ENCODE peak calls at places on chromosomes 3 and 15, in six cellular contexts. One of them, this sample, is unnamed.

GRCh38 chr3:46884427-46884826 is 6.9 kb downstream of the PTH1R start:
- DNase-seq in right atrium auricular region: no peak
- DNase-seq in lower lobe of right lung: no peak
- DNase-seq in suprapubic skin: no peak
- DNase-seq in CD4-positive, alpha-beta T cell: no peak
- DNase-seq in kidney: no peak
- DNase-seq in this sample: no peak

GRCh38 chr15:23497710-23498111 is 50.7 kb upstream of the GOLGA6L2 start:
- DNase-seq in right atrium auricular region: no peak
- DNase-seq in lower lobe of right lung: no peak
- DNase-seq in suprapubic skin: no peak
- DNase-seq in CD4-positive, alpha-beta T cell: no peak
- DNase-seq in kidney: no peak
- DNase-seq in this sample: no peak

GRCh38 chr3:175161291-175161690 is 302.2 kb downstream of the NAALADL2 start:
- DNase-seq in right atrium auricular region: no peak
- DNase-seq in lower lobe of right lung: no peak
- DNase-seq in suprapubic skin: no peak
- DNase-seq in CD4-positive, alpha-beta T cell: no peak
- DNase-seq in kidney: no peak
- DNase-seq in this sample: no peak

GRCh38 chr3:49609815-49610214 is 55.5 kb downstream of the BSN start:
- DNase-seq in right atrium auricular region: no peak
- DNase-seq in lower lobe of right lung: no peak
- DNase-seq in suprapubic skin: no peak
- DNase-seq in CD4-positive, alpha-beta T cell: no peak
- DNase-seq in kidney: no peak
- DNase-seq in this sample: no peak

GRCh38 chr3:109685084-109686079 is 348.0 kb upstream of the DPPA4 start:
- DNase-seq in right atrium auricular region: peak
- DNase-seq in lower lobe of right lung: no peak
- DNase-seq in suprapubic skin: no peak
- DNase-seq in CD4-positive, alpha-beta T cell: no peak
- DNase-seq in kidney: peak
- DNase-seq in this sample: peak

GRCh38 chr3:152309535-152310317 is 41.0 kb downstream of the MBNL1 start:
- DNase-seq in right atrium auricular region: no peak
- DNase-seq in lower lobe of right lung: no peak
- DNase-seq in suprapubic skin: no peak
- DNase-seq in CD4-positive, alpha-beta T cell: no peak
- DNase-seq in kidney: no peak
- DNase-seq in this sample: no peak

GRCh38 chr15:75682181-75683135 is 30.2 kb downstream of the CSPG4 start:
- DNase-seq in right atrium auricular region: no peak
- DNase-seq in lower lobe of right lung: no peak
- DNase-seq in suprapubic skin: no peak
- DNase-seq in CD4-positive, alpha-beta T cell: no peak
- DNase-seq in kidney: no peak
- DNase-seq in this sample: no peak

GRCh38 chr3:37291275-37291700 is 116.9 kb upstream of the LRRFIP2 start:
- DNase-seq in right atrium auricular region: no peak
- DNase-seq in lower lobe of right lung: no peak
- DNase-seq in suprapubic skin: no peak
- DNase-seq in CD4-positive, alpha-beta T cell: no peak
- DNase-seq in kidney: no peak
- DNase-seq in this sample: no peak

GRCh38 chr3:47265008-47265407 is 17.6 kb downstream of the KIF9 start:
- DNase-seq in right atrium auricular region: no peak
- DNase-seq in lower lobe of right lung: no peak
- DNase-seq in suprapubic skin: no peak
- DNase-seq in CD4-positive, alpha-beta T cell: no peak
- DNase-seq in kidney: no peak
- DNase-seq in this sample: no peak

GRCh38 chr3:174397848-174398247 is 461.3 kb upstream of the NAALADL2 start:
- DNase-seq in right atrium auricular region: no peak
- DNase-seq in lower lobe of right lung: no peak
- DNase-seq in suprapubic skin: no peak
- DNase-seq in CD4-positive, alpha-beta T cell: no peak
- DNase-seq in kidney: no peak
- DNase-seq in this sample: no peak

GRCh38 chr15:61880079-61880478 is 180.2 kb downstream of the VPS13C start:
- DNase-seq in right atrium auricular region: no peak
- DNase-seq in lower lobe of right lung: no peak
- DNase-seq in suprapubic skin: no peak
- DNase-seq in CD4-positive, alpha-beta T cell: no peak
- DNase-seq in kidney: no peak
- DNase-seq in this sample: no peak

GRCh38 chr3:30702521-30703404 is 96.4 kb downstream of the TGFBR2 start:
- DNase-seq in right atrium auricular region: no peak
- DNase-seq in lower lobe of right lung: no peak
- DNase-seq in suprapubic skin: no peak
- DNase-seq in CD4-positive, alpha-beta T cell: no peak
- DNase-seq in kidney: no peak
- DNase-seq in this sample: no peak

GRCh38 chr3:141632779-141633374 is 105.2 kb upstream of the RNF7 start:
- DNase-seq in right atrium auricular region: peak
- DNase-seq in lower lobe of right lung: no peak
- DNase-seq in suprapubic skin: peak
- DNase-seq in CD4-positive, alpha-beta T cell: no peak
- DNase-seq in kidney: no peak
- DNase-seq in this sample: no peak

GRCh38 chr3:185152433-185153169 is at the start of gene C3orf70:
- DNase-seq in right atrium auricular region: peak
- DNase-seq in lower lobe of right lung: peak
- DNase-seq in suprapubic skin: no peak
- DNase-seq in CD4-positive, alpha-beta T cell: no peak
- DNase-seq in kidney: peak
- DNase-seq in this sample: no peak

GRCh38 chr3:88812576-88812975 is 294.8 kb upstream of the EPHA3 start:
- DNase-seq in right atrium auricular region: no peak
- DNase-seq in lower lobe of right lung: no peak
- DNase-seq in suprapubic skin: no peak
- DNase-seq in CD4-positive, alpha-beta T cell: no peak
- DNase-seq in kidney: no peak
- DNase-seq in this sample: no peak

GRCh38 chr3:171563298-171563697 is 103.1 kb upstream of the TNIK start:
- DNase-seq in right atrium auricular region: no peak
- DNase-seq in lower lobe of right lung: no peak
- DNase-seq in suprapubic skin: no peak
- DNase-seq in CD4-positive, alpha-beta T cell: no peak
- DNase-seq in kidney: no peak
- DNase-seq in this sample: no peak
- TF ChIP-seq CTCF in right atrium auricular region: no peak
- TF ChIP-seq CTCF in lower lobe of right lung: no peak
- TF ChIP-seq CTCF in suprapubic skin: no peak
- TF ChIP-seq CTCF in CD4-positive, alpha-beta T cell: no peak
- TF ChIP-seq CTCF in kidney: no peak
- TF ChIP-seq CTCF in this sample: no peak

DNA sequence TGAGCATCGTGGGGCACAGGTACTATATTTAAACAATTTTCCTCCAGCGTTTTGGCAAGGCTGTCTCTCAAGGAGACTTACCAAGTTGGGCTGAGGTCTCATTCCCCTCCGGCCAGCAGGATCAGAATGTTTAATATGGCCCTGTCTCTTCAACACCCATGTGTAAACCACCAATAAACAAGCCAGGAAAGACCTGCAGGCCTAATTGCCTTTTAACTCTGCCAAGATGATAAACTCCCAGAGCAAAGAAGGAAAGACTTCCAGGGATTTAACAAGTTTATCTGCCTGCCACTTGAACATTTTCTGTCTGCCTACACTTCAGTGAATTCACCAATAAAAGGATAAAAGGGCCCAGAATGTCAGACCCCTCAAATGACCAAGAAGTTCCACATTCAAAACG is 130.3 kb upstream of the WNT5A start:
- DNase-seq in right atrium auricular region: no peak
- DNase-seq in lower lobe of right lung: no peak
- DNase-seq in suprapubic skin: no peak
- DNase-seq in CD4-positive, alpha-beta T cell: no peak
- DNase-seq in kidney: no peak
- DNase-seq in this sample: no peak
- H3K27ac ChIP-seq in right atrium auricular region: no peak
- H3K27ac ChIP-seq in lower lobe of right lung: no peak
- H3K27ac ChIP-seq in suprapubic skin: no peak
- H3K27ac ChIP-seq in CD4-positive, alpha-beta T cell: no peak
- H3K27ac ChIP-seq in kidney: no peak
- H3K27ac ChIP-seq in this sample: no peak

DNA sequence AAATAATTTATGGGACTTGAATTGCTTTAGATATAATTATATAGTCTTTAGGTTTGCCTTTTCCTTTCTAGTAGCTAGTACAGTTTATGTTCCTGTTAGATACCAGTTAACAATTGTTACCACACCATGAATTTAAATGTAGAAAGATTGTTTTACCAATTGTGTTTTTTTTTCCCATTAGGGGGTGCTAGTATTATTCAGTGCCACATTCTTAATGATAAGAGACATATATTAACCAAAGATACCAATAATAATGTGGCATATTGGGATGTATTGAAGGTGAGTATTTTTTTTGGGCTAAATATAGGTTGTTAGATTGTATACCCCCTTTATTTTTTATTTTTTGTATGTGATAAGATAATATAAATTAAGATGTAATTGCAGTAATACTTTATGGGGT is 27.7 kb downstream of the WDR48 start:
- DNase-seq in right atrium auricular region: no peak
- DNase-seq in lower lobe of right lung: no peak
- DNase-seq in suprapubic skin: no peak
- DNase-seq in CD4-positive, alpha-beta T cell: no peak
- DNase-seq in kidney: no peak
- DNase-seq in this sample: no peak
- TF ChIP-seq CTCF in right atrium auricular region: no peak
- TF ChIP-seq CTCF in lower lobe of right lung: no peak
- TF ChIP-seq CTCF in suprapubic skin: no peak
- TF ChIP-seq CTCF in CD4-positive, alpha-beta T cell: no peak
- TF ChIP-seq CTCF in kidney: no peak
- TF ChIP-seq CTCF in this sample: no peak

DNA sequence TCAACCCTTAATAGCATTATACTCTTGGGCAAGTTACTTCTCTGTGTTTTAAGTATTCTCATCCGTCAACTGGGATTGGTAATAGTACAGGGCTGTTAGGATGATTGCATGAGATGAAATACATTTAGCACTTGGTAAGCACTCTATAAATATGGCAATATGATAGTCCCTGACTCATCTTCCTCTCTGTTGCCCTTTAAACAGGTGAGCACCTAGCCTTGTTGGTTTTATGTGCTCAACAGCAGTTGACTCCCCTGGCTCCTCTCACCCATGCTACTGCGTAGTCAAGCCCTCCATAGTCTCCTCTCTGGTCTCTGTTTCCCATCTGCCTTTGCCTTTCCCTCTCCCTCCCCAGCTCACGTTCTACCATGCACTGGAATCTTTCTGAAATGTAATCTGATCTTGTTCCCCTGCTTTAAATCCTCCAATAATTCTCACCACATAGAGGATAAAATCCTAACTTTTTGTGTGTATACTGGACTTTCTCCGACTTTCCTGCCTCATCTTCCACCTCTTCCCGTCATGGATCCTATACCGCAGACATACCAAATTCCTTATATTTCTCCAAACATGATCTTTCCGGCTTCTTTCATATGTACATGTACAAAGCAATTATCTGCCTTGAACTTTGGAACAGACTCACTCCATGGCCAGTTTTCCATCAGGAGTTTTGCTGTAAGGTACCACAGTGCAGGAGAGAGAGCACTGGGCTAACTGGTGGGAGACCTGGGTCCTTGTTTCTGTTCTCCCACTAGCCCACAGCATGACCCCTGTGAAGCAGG is 42.3 kb downstream of the FSD2 start:
- DNase-seq in right atrium auricular region: no peak
- DNase-seq in lower lobe of right lung: no peak
- DNase-seq in suprapubic skin: no peak
- DNase-seq in CD4-positive, alpha-beta T cell: no peak
- DNase-seq in kidney: no peak
- DNase-seq in this sample: no peak
- H3K27ac ChIP-seq in right atrium auricular region: no peak
- H3K27ac ChIP-seq in lower lobe of right lung: no peak
- H3K27ac ChIP-seq in suprapubic skin: no peak
- H3K27ac ChIP-seq in CD4-positive, alpha-beta T cell: no peak
- H3K27ac ChIP-seq in kidney: no peak
- H3K27ac ChIP-seq in this sample: no peak

DNA sequence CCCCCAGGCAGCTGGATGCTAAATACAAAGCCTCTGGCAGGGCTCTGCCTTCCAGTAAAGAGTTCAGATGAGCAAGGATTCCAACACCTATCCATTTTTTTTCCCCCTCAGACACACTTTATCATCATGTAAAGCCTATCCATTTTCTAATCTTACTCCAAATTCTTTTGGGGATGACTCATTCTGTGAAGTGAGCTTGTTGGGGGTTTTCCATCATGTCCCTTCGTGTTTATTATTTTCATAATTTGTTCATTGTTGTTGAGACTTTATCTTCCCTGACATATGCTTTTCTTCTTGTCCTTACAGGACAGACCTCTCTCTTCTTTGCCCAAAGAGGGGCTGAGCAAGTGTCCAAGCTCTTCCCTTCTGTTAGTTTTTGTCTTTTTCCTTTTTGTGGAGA is 34.7 kb upstream of the SH3BP5 start:
- DNase-seq in right atrium auricular region: no peak
- DNase-seq in lower lobe of right lung: no peak
- DNase-seq in suprapubic skin: no peak
- DNase-seq in CD4-positive, alpha-beta T cell: no peak
- DNase-seq in kidney: no peak
- DNase-seq in this sample: no peak
- TF ChIP-seq CTCF in right atrium auricular region: no peak
- TF ChIP-seq CTCF in lower lobe of right lung: no peak
- TF ChIP-seq CTCF in suprapubic skin: no peak
- TF ChIP-seq CTCF in CD4-positive, alpha-beta T cell: no peak
- TF ChIP-seq CTCF in kidney: no peak
- TF ChIP-seq CTCF in this sample: no peak

DNA sequence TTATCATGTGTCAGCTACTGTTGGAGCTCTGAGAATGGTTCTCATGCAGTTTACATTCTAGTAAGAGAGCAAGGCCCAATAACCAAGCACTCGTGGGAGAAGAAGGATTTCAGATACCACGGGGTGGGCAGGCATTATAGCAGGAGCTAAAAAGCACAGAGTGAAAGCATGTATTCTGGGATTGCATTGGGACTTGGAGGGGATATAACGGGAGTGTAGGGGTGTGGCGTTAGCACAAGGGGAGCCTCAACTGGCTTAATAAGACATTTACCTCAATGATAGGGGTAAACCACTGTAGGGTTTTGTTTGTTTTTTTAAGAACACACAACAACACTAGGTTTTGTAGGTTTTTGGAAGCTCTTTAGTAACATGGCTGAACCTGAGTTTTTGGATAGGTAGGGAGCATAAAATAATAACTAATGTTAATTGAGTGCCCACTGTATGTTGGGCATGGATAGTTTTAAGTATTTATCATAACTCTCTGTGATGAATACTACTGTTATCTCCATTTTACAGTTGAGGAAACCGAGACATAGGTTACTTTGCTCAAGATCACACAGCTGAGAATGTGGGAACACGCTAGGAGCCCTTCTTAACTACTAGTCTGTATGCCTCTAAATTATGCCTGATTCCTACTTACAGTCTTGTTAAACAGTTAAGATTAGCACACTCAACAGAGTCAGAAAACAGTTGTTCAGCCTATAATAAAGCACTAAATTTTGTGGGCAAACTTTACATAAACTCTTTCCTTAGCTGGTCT is 1.8 kb upstream of the SIAH2 start:
- DNase-seq in right atrium auricular region: no peak
- DNase-seq in lower lobe of right lung: no peak
- DNase-seq in suprapubic skin: no peak
- DNase-seq in CD4-positive, alpha-beta T cell: no peak
- DNase-seq in kidney: no peak
- DNase-seq in this sample: no peak
- H3K27ac ChIP-seq in right atrium auricular region: peak
- H3K27ac ChIP-seq in lower lobe of right lung: no peak
- H3K27ac ChIP-seq in suprapubic skin: no peak
- H3K27ac ChIP-seq in CD4-positive, alpha-beta T cell: peak
- H3K27ac ChIP-seq in kidney: no peak
- H3K27ac ChIP-seq in this sample: no peak

This sample was measured in coronary artery.